ENCODE peak calls at places on chromosomes 11 and 22, in five cellular contexts. H is Caco-2, G is pancreas, P is lung, E is heart left ventricle. S is an unnamed sample. For H3K4me1, the result is how much of the 10 kb centered on the place peaks cover.

GRCh38 chr11:125570952-125571351 is 1.7 kb downstream of the EI24 start:
- DNase-seq in E (no peak), G (no peak), P (no peak), H (no peak), S (no peak)

GRCh38 chr22:44496305-44496704 is 1.7 kb downstream of the RTL6 start:
- DNase-seq in E (no peak), P (no peak), H (no peak), G (no peak), S (no peak)

GRCh38 chr11:64720640-64721358 is 2.2 kb downstream of the NRXN2 start:
- DNase-seq in H (no peak), E (no peak), P (no peak), G (no peak), S (no peak)

GRCh38 chr11:10407055-10407454 is 48.0 kb upstream of the AMPD3 start:
- DNase-seq in E (no peak), P (no peak), H (no peak), G (no peak), S (no peak)

GRCh38 chr22:37018815-37019308 is 385 bp downstream of the TST start:
- DNase-seq in P (peak), E (peak), G (no peak), H (no peak), S (no peak)

GRCh38 chr22:38782402-38783094 is 11.4 kb downstream of the DNAL4 start:
- DNase-seq in H (no peak), P (no peak), G (no peak), E (peak), S (no peak)

GRCh38 chr22:42361523-42361922 is 70.7 kb downstream of the NFAM1 start:
- DNase-seq in G (no peak), E (no peak), H (no peak), P (no peak), S (no peak)

GRCh38 chr11:36037031-36037430 is 93.2 kb downstream of the LDLRAD3 start:
- DNase-seq in H (no peak), G (peak), E (peak), P (no peak), S (no peak)

GRCh38 chr11:104547996-104548661 is 350.1 kb downstream of the CASP12 start:
- DNase-seq in P (no peak), E (no peak), H (no peak), G (no peak), S (no peak)

GRCh38 chr11:72745925-72746550 is 6.2 kb downstream of the ARAP1 start:
- DNase-seq in H (no peak), G (no peak), P (no peak), E (peak), S (no peak)

GRCh38 chr11:69080361-69080973 is 31.7 kb downstream of the TPCN2 start:
- DNase-seq in G (no peak), H (no peak), P (no peak), E (no peak), S (no peak)

GRCh38 chr11:109968781-109969180 is 124.4 kb upstream of the ZC3H12C start:
- DNase-seq in E (no peak), G (no peak), H (no peak), P (no peak), S (no peak)

GRCh38 chr11:43646767-43647166 is 33.8 kb upstream of the HSD17B12 start:
- DNase-seq in G (no peak), H (no peak), P (no peak), E (no peak), S (no peak)

GRCh38 chr11:68674461-68674860 is 9.9 kb upstream of the GAL start:
- DNase-seq in P (no peak), H (no peak), E (no peak), G (no peak), S (no peak)

GRCh38 chr11:125960771-125961170 is 14.9 kb downstream of the VSIG10L2 start:
- DNase-seq in H (no peak), P (no peak), E (no peak), G (no peak), S (no peak)

GRCh38 chr11:12118940-12119339 is 8.6 kb downstream of the MICAL2 start:
- DNase-seq in G (no peak), E (no peak), H (no peak), P (no peak), S (no peak)

DNA sequence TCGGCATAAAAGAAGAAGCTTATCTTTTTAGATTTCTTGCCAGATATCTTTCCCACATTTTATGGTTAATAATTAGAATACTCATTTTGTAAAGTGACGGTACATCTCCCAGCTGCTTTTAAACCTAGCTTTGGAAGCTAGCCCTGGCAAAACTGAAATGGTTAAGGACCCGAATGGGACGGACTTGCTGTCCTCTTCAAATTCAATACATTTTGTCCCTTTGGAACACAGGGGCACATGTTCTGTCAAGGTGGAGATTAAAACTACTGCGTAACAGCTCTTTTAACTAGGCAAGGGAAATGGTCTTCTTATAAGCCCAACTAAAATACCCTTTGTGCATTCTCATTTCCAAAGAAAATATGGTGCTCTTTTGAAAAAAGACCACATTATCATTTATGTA is 185.9 kb downstream of the SOX6 start:
- DNase-seq in P (no peak), E (no peak), G (no peak), H (no peak), S (no peak)
- TF ChIP-seq CTCF in P (no peak), E (no peak), G (no peak), H (no peak), S (no peak)

DNA sequence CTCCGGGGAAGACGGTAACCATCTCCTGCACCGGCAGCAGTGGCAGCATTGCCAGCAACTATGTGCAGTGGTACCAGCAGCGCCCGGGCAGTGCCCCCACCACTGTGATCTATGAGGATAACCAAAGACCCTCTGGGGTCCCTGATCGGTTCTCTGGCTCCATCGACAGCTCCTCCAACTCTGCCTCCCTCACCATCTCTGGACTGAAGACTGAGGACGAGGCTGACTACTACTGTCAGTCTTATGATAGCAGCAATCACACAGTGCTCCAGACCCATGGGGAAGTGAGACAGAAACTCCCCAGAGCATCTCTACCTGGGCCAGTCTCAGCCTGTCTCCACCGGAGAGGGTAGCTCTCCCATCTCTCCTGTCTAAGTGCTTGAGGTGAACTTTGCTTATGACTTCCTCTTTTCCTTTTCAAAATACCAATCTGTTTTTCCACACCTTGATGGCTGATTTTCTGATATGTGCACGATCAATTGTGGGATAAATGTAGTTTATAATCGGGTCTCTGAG is 48.5 kb upstream of the VPREB1 start:
- DNase-seq in H (no peak), E (no peak), G (no peak), P (no peak), S (no peak)
- H3K4me1 ChIP-seq in H (under half), E (under half), G (under half), P (under half), S (under half)

DNA sequence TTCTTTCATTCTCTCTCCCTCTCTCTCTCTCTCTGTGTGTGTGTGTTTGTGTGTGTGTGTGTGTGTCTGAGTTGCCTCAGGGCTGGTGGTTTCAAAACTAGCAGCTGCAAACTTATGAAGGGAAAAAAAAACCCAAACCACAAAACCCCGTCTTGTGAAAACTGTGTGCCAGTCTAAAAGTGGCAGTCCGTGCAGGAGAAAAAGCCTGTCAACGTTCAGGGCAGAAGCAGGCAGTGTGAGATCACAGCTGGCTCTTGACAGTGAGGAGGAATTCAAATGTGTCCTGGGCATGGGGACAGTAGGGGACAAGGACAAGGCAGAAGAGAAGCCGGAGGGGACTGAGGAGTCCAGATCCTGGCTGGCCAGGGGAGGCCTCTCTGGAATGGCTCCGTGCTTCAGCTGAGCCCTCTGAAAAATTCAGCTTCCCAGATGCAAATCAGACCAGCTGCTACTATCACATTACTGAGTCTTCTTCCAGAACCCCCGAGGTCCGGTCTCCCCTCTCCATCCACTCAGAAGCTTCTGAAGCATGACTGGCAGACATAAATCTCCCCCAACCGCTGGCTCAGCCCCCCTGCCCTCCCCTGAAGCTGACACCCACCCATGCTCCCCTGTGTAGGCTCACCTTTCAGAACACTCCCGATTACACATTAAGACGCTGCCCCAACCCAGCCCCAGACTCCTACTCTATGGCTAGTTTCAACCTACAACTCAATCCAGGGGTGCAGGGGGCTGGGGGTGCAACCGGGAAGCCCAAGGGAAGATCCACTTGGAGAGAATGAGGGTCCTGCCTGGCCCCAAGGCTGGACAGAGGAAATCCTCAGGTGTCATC is 32.0 kb downstream of the FLI1 start:
- DNase-seq in H (no peak), G (no peak), P (no peak), E (no peak), S (peak)
- TF ChIP-seq CTCF in H (no peak), G (no peak), P (no peak), E (no peak), S (no peak)

DNA sequence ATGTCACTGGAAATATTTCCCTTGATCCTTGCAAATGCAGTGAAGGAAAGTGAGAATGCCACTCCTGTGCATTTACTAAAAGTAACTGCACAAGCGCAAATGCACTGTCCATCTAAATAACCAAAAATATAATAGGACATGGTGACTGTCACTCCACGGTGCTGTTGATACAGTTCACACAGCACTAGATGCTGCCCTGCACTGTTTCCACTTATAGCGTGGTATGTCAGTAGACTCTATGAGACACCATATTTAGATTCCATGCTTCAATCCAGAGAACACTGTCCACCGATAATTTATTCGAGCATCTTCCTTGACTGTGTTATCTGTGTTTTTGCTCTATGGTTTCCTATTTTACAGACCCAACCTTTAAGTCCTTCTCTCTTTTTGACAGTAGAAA is 125.8 kb downstream of the MAML2 start:
- DNase-seq in G (no peak), P (no peak), E (no peak), H (no peak), S (no peak)
- H3K4me1 ChIP-seq in G (under half), P (under half), E (half or more), H (half or more), S (half or more)

DNA sequence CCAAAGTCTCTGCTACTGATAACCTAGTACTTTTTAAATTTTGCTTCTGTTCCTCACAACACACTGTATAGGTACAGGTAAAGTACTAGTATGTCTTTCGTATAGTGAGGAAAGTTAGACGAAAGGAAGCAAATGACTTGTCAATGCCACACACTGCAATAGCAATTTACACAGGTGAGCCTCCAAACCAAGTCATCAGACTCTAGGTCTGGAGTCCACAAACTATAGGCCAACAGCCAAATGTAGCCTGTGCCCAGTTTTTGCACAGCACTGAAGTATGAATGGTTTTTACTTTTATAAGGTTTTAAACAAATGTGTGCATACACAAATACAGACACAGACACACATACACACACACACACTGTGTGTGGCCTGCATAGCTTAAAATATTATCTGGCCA is 28.1 kb downstream of the ALG8 start:
- DNase-seq in G (no peak), E (no peak), P (no peak), H (no peak), S (no peak)
- TF ChIP-seq CTCF in G (no peak), E (no peak), P (no peak), H (no peak), S (no peak)